ENCODE peak calls at places on chromosome 3, in five cellular contexts. K, V, X, R and G are unnamed samples.

GRCh38 chr3:14214764-14215163 is 36.1 kb downstream of the LSM3 start:
- DNase-seq in K (no peak), V (no peak), X (no peak), R (no peak), G (no peak)

GRCh38 chr3:141089339-141090152 is 38.4 kb downstream of the SPSB4 start:
- DNase-seq in K (no peak), V (no peak), X (no peak), R (no peak), G (no peak)

GRCh38 chr3:177705976-177706866 is 508.9 kb upstream of the TBL1XR1 start:
- DNase-seq in K (no peak), V (no peak), X (no peak), R (no peak), G (no peak)

GRCh38 chr3:141656771-141657170 is 81.3 kb upstream of the RNF7 start:
- DNase-seq in K (no peak), V (no peak), X (no peak), R (no peak), G (no peak)

GRCh38 chr3:17175187-17175839 is 290.6 kb downstream of the PLCL2 start:
- DNase-seq in K (no peak), V (no peak), X (no peak), R (no peak), G (no peak)

GRCh38 chr3:69925506-69925905 is 74.0 kb upstream of the SAMMSON start:
- DNase-seq in K (no peak), V (no peak), X (no peak), R (no peak), G (no peak)

GRCh38 chr3:21464745-21465144 is 286.3 kb downstream of the ZNF385D start:
- DNase-seq in K (no peak), V (no peak), X (no peak), R (no peak), G (no peak)

GRCh38 chr3:4820296-4821121 is 158.7 kb upstream of the BHLHE40 start:
- DNase-seq in K (no peak), V (no peak), X (no peak), R (no peak), G (no peak)

GRCh38 chr3:52534281-52535183 is 875 bp upstream of the NT5DC2 start:
- DNase-seq in K (no peak), V (no peak), X (peak), R (no peak), G (no peak)

GRCh38 chr3:124261301-124261700 is 269.4 kb upstream of the ROPN1 start:
- DNase-seq in K (no peak), V (no peak), X (no peak), R (no peak), G (no peak)

GRCh38 chr3:185631508-185632206 is 45.6 kb downstream of the SENP2 start:
- DNase-seq in K (no peak), V (no peak), X (no peak), R (no peak), G (no peak)

GRCh38 chr3:190883973-190884832 is 21.7 kb upstream of the GMNC start:
- DNase-seq in K (no peak), V (peak), X (peak), R (peak), G (peak)

GRCh38 chr3:129593595-129594339 is 12.7 kb downstream of the PLXND1 start:
- DNase-seq in K (no peak), V (peak), X (no peak), R (peak), G (no peak)

GRCh38 chr3:52743152-52743551 is 27.6 kb downstream of the NEK4 start:
- DNase-seq in K (no peak), V (no peak), X (no peak), R (no peak), G (no peak)

GRCh38 chr3:52546111-52546901 is 9.9 kb downstream of the UQCC5 start:
- DNase-seq in K (no peak), V (no peak), X (no peak), R (no peak), G (no peak)

GRCh38 chr3:154953538-154953937 is 126.6 kb upstream of the MME start:
- DNase-seq in K (no peak), V (no peak), X (no peak), R (no peak), G (no peak)

GRCh38 chr3:66816110-66816761 is 181.9 kb upstream of the KBTBD8 start:
- DNase-seq in K (no peak), V (peak), X (no peak), R (no peak), G (peak)

GRCh38 chr3:141368925-141369794 is 856 bp downstream of the ZBTB38 start:
- DNase-seq in K (no peak), V (no peak), X (no peak), R (no peak), G (no peak)

GRCh38 chr3:149641011-149641728 is 16.7 kb downstream of the WWTR1 start:
- DNase-seq in K (no peak), V (no peak), X (no peak), R (no peak), G (no peak)

GRCh38 chr3:151864423-151865101 is 8.9 kb upstream of the SUCNR1 start:
- DNase-seq in K (peak), V (no peak), X (no peak), R (no peak), G (no peak)

GRCh38 chr3:187210555-187211327 is 13.5 kb downstream of the RTP1 start:
- DNase-seq in K (no peak), V (no peak), X (no peak), R (no peak), G (no peak)

GRCh38 chr3:64650710-64651109 is 37.1 kb downstream of the ADAMTS9 start:
- DNase-seq in K (no peak), V (no peak), X (no peak), R (no peak), G (no peak)

GRCh38 chr3:62109534-62109933 is 263.8 kb downstream of the FEZF2 start:
- DNase-seq in K (no peak), V (no peak), X (no peak), R (no peak), G (no peak)

GRCh38 chr3:45387636-45388348 is 584 bp upstream of the LARS2 start:
- DNase-seq in K (no peak), V (no peak), X (no peak), R (no peak), G (no peak)

GRCh38 chr3:157073810-157074209 is 86.1 kb downstream of the CCNL1 start:
- DNase-seq in K (no peak), V (no peak), X (no peak), R (no peak), G (no peak)

GRCh38 chr3:68239542-68239941 is 585.1 kb upstream of the SUCLG2 start:
- DNase-seq in K (no peak), V (peak), X (no peak), R (no peak), G (no peak)

GRCh38 chr3:36579746-36580145 is 184.6 kb downstream of the DCLK3 start:
- DNase-seq in K (no peak), V (peak), X (no peak), R (no peak), G (no peak)

GRCh38 chr3:194205675-194206133 is 69.8 kb downstream of the HES1 start:
- DNase-seq in K (no peak), V (peak), X (no peak), R (peak), G (peak)

GRCh38 chr3:28860307-28860706 is 420.6 kb upstream of the RBMS3 start:
- DNase-seq in K (no peak), V (no peak), X (no peak), R (no peak), G (no peak)

GRCh38 chr3:37768107-37768809 is 93.4 kb upstream of the CTDSPL start:
- DNase-seq in K (no peak), V (peak), X (peak), R (no peak), G (peak)

GRCh38 chr3:26750263-26750662 is 127.7 kb downstream of the LRRC3B start:
- DNase-seq in K (no peak), V (no peak), X (no peak), R (no peak), G (no peak)

GRCh38 chr3:129547241-129547640 is 4.3 kb downstream of the H1-8 start:
- DNase-seq in K (no peak), V (no peak), X (no peak), R (no peak), G (no peak)

GRCh38 chr3:10116138-10116460 is 624 bp downstream of the BRK1 start:
- DNase-seq in K (no peak), V (peak), X (no peak), R (no peak), G (no peak)

GRCh38 chr3:136070953-136071949 is 105.7 kb downstream of the PPP2R3A start:
- DNase-seq in K (no peak), V (peak), X (no peak), R (no peak), G (peak)

GRCh38 chr3:101635954-101636798 is 40.8 kb downstream of the ZBTB11 start:
- DNase-seq in K (no peak), V (peak), X (peak), R (no peak), G (peak)